ENCODE peak calls at places on chromosomes 2 and 18, in four cellular contexts. Y, Z, C and Q are unnamed samples.
A peak's percentile ranks its signal among the peaks of the same experiment; 100 is the strongest.

GRCh38 chr2:104546537-104546936 is 307.4 kb upstream of the POU3F3 start:
- ATAC-seq in Y (no peak), Z (no peak), C (no peak), Q (no peak)

GRCh38 chr2:204395539-204395938 is 149.7 kb upstream of the PARD3B start:
- ATAC-seq in Y (no peak), Z (no peak), C (no peak), Q (no peak)

GRCh38 chr18:21191596-21192307 is 50.3 kb upstream of the GREB1L start:
- ATAC-seq in Y (no peak), Z (no peak), C (no peak), Q (no peak)

GRCh38 chr18:32770651-32771168 is 2.1 kb downstream of the KLHL14 start:
- ATAC-seq in Y (no peak), Z (no peak), C (peak; percentile 22), Q (peak; percentile 18)

GRCh38 chr2:150885774-150886386 is 375.8 kb downstream of the RBM43 start:
- ATAC-seq in Y (no peak), Z (no peak), C (no peak), Q (no peak)

GRCh38 chr2:238399094-238399493 is 27.6 kb upstream of the ASB1 start:
- ATAC-seq in Y (no peak), Z (no peak), C (no peak), Q (no peak)

GRCh38 chr2:226836548-226836885 is 663 bp downstream of the RHBDD1 start:
- ATAC-seq in Y (no peak), Z (peak; percentile 8), C (no peak), Q (no peak)

GRCh38 chr2:28348149-28348567 is 44.5 kb upstream of the FOSL2 start:
- ATAC-seq in Y (peak; percentile 85), Z (peak; percentile 92), C (no peak), Q (peak; percentile 67)

GRCh38 chr18:48171490-48172188 is 237.5 kb downstream of the ZBTB7C start:
- ATAC-seq in Y (no peak), Z (no peak), C (no peak), Q (peak; percentile 10)

GRCh38 chr2:134777593-134777992 is 58.8 kb upstream of the TMEM163 start:
- ATAC-seq in Y (no peak), Z (no peak), C (no peak), Q (no peak)

GRCh38 chr2:196335238-196335637 is 163.9 kb upstream of the STK17B start:
- ATAC-seq in Y (no peak), Z (no peak), C (no peak), Q (no peak)

GRCh38 chr2:169715379-169716228 is 18.0 kb upstream of the KLHL23 start:
- ATAC-seq in Y (no peak), Z (peak; percentile 38), C (no peak), Q (no peak)

GRCh38 chr18:45619826-45620201 is 4.5 kb downstream of the SLC14A2 start:
- ATAC-seq in Y (no peak), Z (no peak), C (no peak), Q (no peak)

GRCh38 chr2:129229196-129229595 is 750.3 kb upstream of the RAB6C start:
- ATAC-seq in Y (no peak), Z (no peak), C (no peak), Q (no peak)